ENCODE peak calls at places on chromosomes 5 and 9, in nine cellular contexts. L, H, Q, C, D, M, Z, G and O are unnamed samples.
A peak's percentile ranks its signal among the peaks of the same experiment; 100 is the strongest.

GRCh38 chr5:67021031-67021430 is 175.6 kb downstream of the CD180 start:
- DNase-seq in Q (no peak), D (no peak), H (no peak), G (no peak), Z (no peak), L (no peak), M (peak; percentile 99), C (no peak), O (no peak)

GRCh38 chr5:149118463-149118862 is 22.8 kb upstream of the ABLIM3 start:
- DNase-seq in Z (no peak), L (no peak), D (peak; percentile 38), H (no peak), G (no peak), C (no peak), M (peak; percentile 47), Q (no peak), O (no peak)

GRCh38 chr5:58317808-58318207 is 142.1 kb downstream of the PLK2 start:
- DNase-seq in H (no peak), D (peak; percentile 14), Z (no peak), M (no peak), Q (no peak), L (no peak), G (no peak), C (no peak), O (no peak)

GRCh38 chr5:55593115-55593472 is 58.3 kb upstream of the PLPP1 start:
- DNase-seq in C (no peak), Q (no peak), D (no peak), L (no peak), H (no peak), M (peak; percentile 94), G (no peak), Z (no peak), O (no peak)

GRCh38 chr9:131528886-131529505 is 2.1 kb downstream of the UCK1 start:
- DNase-seq in L (no peak), H (no peak), C (no peak), Q (no peak), Z (no peak), M (no peak), D (no peak), G (no peak), O (no peak)

GRCh38 chr5:32170303-32171170 is 3.6 kb downstream of the GOLPH3 start:
- DNase-seq in C (peak; percentile 42), M (peak; percentile 65), Q (no peak), G (peak; percentile 30), Z (peak; percentile 51), L (no peak), D (peak; percentile 94), H (no peak), O (peak; percentile 69)

GRCh38 chr5:153654892-153655520 is 164.5 kb downstream of the GRIA1 start:
- DNase-seq in Q (no peak), D (peak; percentile 68), Z (no peak), M (no peak), H (no peak), G (no peak), C (peak; percentile 5), L (no peak), O (no peak)

GRCh38 chr5:66454186-66455078 is 141.8 kb upstream of the MAST4 start:
- DNase-seq in G (no peak), C (no peak), Z (peak; percentile 74), D (peak; percentile 1), L (no peak), Q (no peak), M (peak; percentile 50), H (no peak), O (peak; percentile 6)

GRCh38 chr9:95880011-95880690 is 4.7 kb downstream of the ERCC6L2 start:
- DNase-seq in G (no peak), Q (no peak), M (no peak), L (no peak), Z (peak; percentile 74), C (peak; percentile 28), H (no peak), D (peak; percentile 24), O (peak; percentile 86)

GRCh38 chr5:52043543-52043942 is 660.3 kb downstream of the ISL1 start:
- DNase-seq in H (no peak), C (no peak), Q (no peak), L (no peak), D (no peak), G (no peak), M (no peak), Z (no peak), O (no peak)

GRCh38 chr5:131745594-131746175 is 51.1 kb downstream of the FNIP1 start:
- DNase-seq in M (no peak), G (no peak), D (no peak), H (no peak), Q (no peak), L (no peak), Z (peak; percentile 29), C (no peak), O (peak; percentile 37)

GRCh38 chr5:142014911-142015584 is 2.2 kb upstream of the GNPDA1 start:
- DNase-seq in L (no peak), M (peak; percentile 90), H (no peak), G (no peak), D (peak; percentile 66), Z (no peak), C (no peak), Q (peak; percentile 20), O (peak; percentile 80)

GRCh38 chr9:90508940-90509339 is 133.7 kb downstream of the DIRAS2 start:
- DNase-seq in G (no peak), L (no peak), H (no peak), C (no peak), D (no peak), Q (no peak), Z (no peak), M (no peak), O (no peak)

GRCh38 chr5:157607371-157608161 is 32.0 kb upstream of the ADAM19 start:
- DNase-seq in M (peak; percentile 92), D (peak; percentile 57), Q (no peak), Z (peak; percentile 76), L (no peak), C (peak; percentile 44), H (no peak), G (no peak), O (peak; percentile 57)

DNA sequence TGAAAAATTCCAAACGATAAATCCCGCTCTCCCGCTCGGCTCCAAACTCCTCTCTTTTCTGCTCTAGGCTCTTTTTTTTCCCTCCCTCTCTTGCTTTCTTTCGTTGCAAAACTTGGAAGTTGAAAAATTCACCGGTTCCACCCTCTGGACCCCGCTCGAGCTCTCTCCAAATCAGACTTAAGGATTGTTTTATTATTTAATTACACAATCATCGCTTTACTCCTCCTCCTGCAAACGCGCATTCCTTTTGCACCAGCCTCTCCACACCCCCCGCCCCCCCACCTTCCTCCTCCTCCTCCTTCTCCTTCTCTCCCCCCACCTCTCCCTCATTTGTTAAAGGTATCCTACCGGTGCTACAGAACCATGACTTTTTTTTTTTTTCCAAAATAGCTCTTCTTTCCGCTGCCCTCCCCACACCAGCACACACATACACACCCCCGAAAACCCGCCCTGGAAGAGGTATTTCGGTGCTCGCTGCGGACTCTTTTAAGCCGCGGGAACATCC is 535 bp upstream of the NFIB start:
- DNase-seq in G (peak; percentile 84), Z (peak; percentile 90), L (peak; percentile 89), C (no peak), M (peak; percentile 96), H (peak; percentile 94), D (peak; percentile 89), Q (peak; percentile 87), O (peak; percentile 95)
- H3K4me3 ChIP-seq in G (peak overlapping the region; percentile 85), Z (peak overlapping the region; percentile 73), L (peak overlapping the region; percentile 71), C (peak overlapping the region; percentile 55), M (peak overlapping the region; percentile 96), H (peak overlapping the region; percentile 96), D (peak overlapping the region; percentile 71), Q (peak overlapping the region; percentile 64), O (peak overlapping the region; percentile 88)

GRCh38 chr5:98827862-98828261 is 54.4 kb downstream of the RGMB start:
- DNase-seq in L (no peak), M (no peak), C (no peak), Z (no peak), D (no peak), G (no peak), H (no peak), Q (no peak), O (no peak)

GRCh38 chr5:98825582-98826375 is 52.3 kb downstream of the RGMB start:
- DNase-seq in D (no peak), C (no peak), H (no peak), Z (no peak), L (no peak), Q (no peak), M (no peak), G (no peak), O (no peak)

GRCh38 chr5:98827161-98827560 is 53.7 kb downstream of the RGMB start:
- DNase-seq in D (peak; percentile 72), G (no peak), H (no peak), M (peak; percentile 62), L (no peak), Q (no peak), C (no peak), Z (peak; percentile 27), O (peak; percentile 61)
- TF ChIP-seq CTCF in D (peak; percentile 31), G (no peak), H (peak; percentile 37), M (peak; percentile 55), L (no peak), Q (peak; percentile 41), C (peak; percentile 31), Z (peak; percentile 48), O (peak; percentile 43)

DNA sequence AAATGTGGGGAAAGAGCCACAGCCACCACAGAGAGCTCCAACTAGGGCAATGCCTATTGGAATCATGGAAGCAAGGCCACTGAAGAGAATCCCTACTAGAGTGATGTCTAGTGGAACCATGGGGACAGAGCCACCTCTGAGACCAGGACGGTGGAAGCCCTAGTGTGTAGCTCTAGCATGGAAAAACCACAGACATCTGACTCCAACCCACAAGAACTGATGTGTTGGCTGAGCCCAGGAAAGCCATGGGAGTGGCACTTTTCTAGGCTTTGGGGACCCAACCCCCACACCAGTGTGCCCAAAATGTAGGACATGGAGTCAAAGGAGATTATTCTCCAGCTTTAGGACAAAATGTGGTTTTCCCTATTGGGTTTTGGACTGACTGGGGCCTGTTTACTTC is 721.9 kb downstream of the BRINP1 start:
- DNase-seq in L (no peak), Q (no peak), C (no peak), Z (no peak), H (no peak), M (no peak), G (no peak), D (no peak), O (no peak)
- H3K4me3 ChIP-seq in L (no peak overlapping the region), Q (no peak overlapping the region), C (no peak overlapping the region), Z (no peak overlapping the region), H (no peak overlapping the region), M (no peak overlapping the region), G (no peak overlapping the region), D (no peak overlapping the region), O (no peak overlapping the region)

GRCh38 chr5:173279166-173279565 is 44.2 kb upstream of the NKX2-5 start:
- DNase-seq in Z (no peak), D (no peak), C (no peak), L (no peak), M (no peak), Q (no peak), G (no peak), H (no peak), O (no peak)

GRCh38 chr5:173282916-173283315 is 45.3 kb downstream of the STC2 start:
- DNase-seq in H (no peak), G (no peak), C (no peak), Q (no peak), Z (no peak), M (no peak), L (no peak), D (no peak), O (no peak)

GRCh38 chr5:173278641-173279040 is 43.6 kb upstream of the NKX2-5 start:
- DNase-seq in G (no peak), L (no peak), M (no peak), H (no peak), C (no peak), Q (no peak), Z (no peak), D (no peak), O (no peak)

GRCh38 chr5:173283318-173284288 is 44.6 kb downstream of the STC2 start:
- DNase-seq in D (peak; percentile 84), L (peak; percentile 73), M (peak; percentile 82), H (peak; percentile 70), C (no peak), Z (peak; percentile 36), Q (peak; percentile 64), G (peak; percentile 71), O (peak; percentile 51)

GRCh38 chr5:173281910-173282309 is 46.3 kb downstream of the STC2 start:
- DNase-seq in H (no peak), C (no peak), Q (no peak), M (peak; percentile 19), G (no peak), Z (no peak), L (no peak), D (peak; percentile 21), O (no peak)
- TF ChIP-seq CTCF in H (no peak), C (peak; percentile 47), Q (no peak), M (peak; percentile 30), G (peak; percentile 53), Z (peak; percentile 66), L (no peak), D (peak; percentile 24), O (peak; percentile 53)